ENCODE peak calls at places on chromosomes 11 and 22, in four cellular contexts. E is A549, D is GM12878, W is K562. Y is an unnamed sample.

GRCh38 chr11:11842426-11843008 is 745 bp downstream of the USP47 start:
- DNase-seq in D (peak), W (peak), E (peak), Y (peak)

GRCh38 chr22:24191381-24191841 is 10.1 kb downstream of the SUSD2 start:
- DNase-seq in E (no peak), D (no peak), W (no peak), Y (no peak)

GRCh38 chr11:31492320-31492913 is 17.0 kb downstream of the IMMP1L start:
- DNase-seq in E (no peak), D (no peak), W (no peak), Y (no peak)

GRCh38 chr22:39994046-39994565 is 648 bp upstream of the FAM83F start:
- DNase-seq in W (peak), E (no peak), D (no peak), Y (no peak)

GRCh38 chr22:49543876-49544275 is 283.8 kb downstream of the BRD1 start:
- DNase-seq in D (no peak), E (no peak), W (no peak), Y (no peak)

GRCh38 chr22:18060646-18061620 is 16.9 kb upstream of the PEX26 start:
- DNase-seq in W (no peak), D (no peak), E (peak), Y (no peak)

GRCh38 chr11:17600316-17601205 is 53.5 kb downstream of the OTOG start:
- DNase-seq in W (no peak), E (no peak), D (no peak), Y (no peak)

GRCh38 chr11:24391165-24391564 is 105.7 kb upstream of the LUZP2 start:
- DNase-seq in D (no peak), W (no peak), E (no peak), Y (peak)

GRCh38 chr11:95671768-95672167 is 117.8 kb downstream of the FAM76B start:
- DNase-seq in D (no peak), W (no peak), E (no peak), Y (no peak)

GRCh38 chr11:118007040-118007439 is 20.8 kb downstream of the IL10RA start:
- DNase-seq in D (no peak), E (no peak), W (peak), Y (no peak)

GRCh38 chr11:129283141-129283540 is 91.0 kb upstream of the ARHGAP32 start:
- DNase-seq in D (no peak), E (no peak), W (no peak), Y (no peak)

GRCh38 chr11:7664867-7665266 is 8.4 kb downstream of the CYB5R2 start:
- DNase-seq in W (no peak), D (no peak), E (no peak), Y (no peak)

GRCh38 chr11:28481673-28482480 is 373.7 kb downstream of the METTL15 start:
- DNase-seq in D (no peak), E (no peak), W (no peak), Y (no peak)

GRCh38 chr22:30823015-30823370 is 128.3 kb downstream of the OSBP2 start:
- DNase-seq in E (no peak), W (peak), D (no peak), Y (no peak)

GRCh38 chr11:95849087-95849825 is 59.0 kb downstream of the CEP57 start:
- DNase-seq in E (peak), D (no peak), W (peak), Y (peak)

GRCh38 chr11:112113539-112114457 is 27.1 kb downstream of the SDHD start:
- DNase-seq in W (peak), D (no peak), E (peak), Y (peak)

GRCh38 chr22:38901111-38901641 is 29.2 kb upstream of the CBX6 start:
- DNase-seq in W (no peak), D (no peak), E (no peak), Y (peak)

GRCh38 chr22:48832592-48832991 is 995.1 kb downstream of the BRD1 start:
- DNase-seq in E (no peak), D (no peak), W (no peak), Y (peak)

GRCh38 chr11:74546752-74547151 is 45.6 kb upstream of the POLD3 start:
- DNase-seq in W (no peak), D (no peak), E (no peak), Y (no peak)

GRCh38 chr11:94734563-94735275 is 33.4 kb upstream of the AMOTL1 start:
- DNase-seq in E (no peak), D (no peak), W (no peak), Y (peak)

GRCh38 chr22:17501679-17502285 is 61.5 kb upstream of the SLC25A18 start:
- DNase-seq in D (peak), W (peak), E (peak), Y (peak)

GRCh38 chr11:23124249-23124648 is 264.0 kb upstream of the CCDC179 start:
- DNase-seq in D (no peak), E (no peak), W (no peak), Y (no peak)

GRCh38 chr11:115222218-115222862 is 281.9 kb downstream of the CADM1 start:
- DNase-seq in E (peak), D (peak), W (peak), Y (peak)

GRCh38 chr11:114738954-114739353 is 60.6 kb downstream of the NXPE2 start:
- DNase-seq in W (peak), E (peak), D (no peak), Y (peak)

GRCh38 chr11:12474871-12475270 is 97.5 kb downstream of the PARVA start:
- DNase-seq in D (no peak), E (no peak), W (no peak), Y (no peak)

GRCh38 chr11:71433648-71434450 is 14.3 kb downstream of the DHCR7 start:
- DNase-seq in D (no peak), E (no peak), W (peak), Y (peak)

GRCh38 chr11:45475135-45475534 is 189.0 kb upstream of the SYT13 start:
- DNase-seq in D (no peak), E (no peak), W (no peak), Y (no peak)

GRCh38 chr22:20970939-20971657 is 4.0 kb downstream of the AIFM3 start:
- DNase-seq in D (no peak), E (no peak), W (no peak), Y (no peak)

GRCh38 chr22:44098021-44098739 is 74.1 kb downstream of the PARVB start:
- DNase-seq in E (no peak), D (no peak), W (no peak), Y (no peak)

GRCh38 chr22:36922752-36923457 is 9.5 kb downstream of the CSF2RB start:
- DNase-seq in E (no peak), W (no peak), D (no peak), Y (no peak)

GRCh38 chr22:36923458-36923784 is 10.0 kb downstream of the CSF2RB start:
- DNase-seq in E (no peak), D (no peak), W (no peak), Y (peak)

GRCh38 chr22:36924151-36924698 is 10.8 kb downstream of the CSF2RB start:
- DNase-seq in W (no peak), E (no peak), D (no peak), Y (no peak)

GRCh38 chr22:36922097-36922608 is 8.7 kb downstream of the CSF2RB start:
- DNase-seq in W (no peak), E (no peak), D (no peak), Y (no peak)

GRCh38 chr22:36921309-36922096 is 8.1 kb downstream of the CSF2RB start:
- DNase-seq in D (peak), W (no peak), E (no peak), Y (peak)
- TF ChIP-seq POLR2A in D (no peak), W (no peak), E (no peak), Y (no peak)

GRCh38 chr11:72460091-72460647 is 25.8 kb upstream of the CLPB start:
- DNase-seq in D (no peak), W (no peak), E (no peak), Y (no peak)

GRCh38 chr11:72451836-72452376 is 17.6 kb upstream of the CLPB start:
- DNase-seq in D (no peak), W (no peak), E (no peak), Y (no peak)

GRCh38 chr11:72456651-72457050 is 22.3 kb upstream of the CLPB start:
- DNase-seq in E (no peak), D (no peak), W (no peak), Y (no peak)

GRCh38 chr11:72454791-72455190 is 20.5 kb upstream of the CLPB start:
- DNase-seq in D (no peak), E (no peak), W (peak), Y (no peak)
- TF ChIP-seq CTCF in D (no peak), E (peak), W (peak), Y (peak)

GRCh38 chr11:70399681-70400112 is 1.4 kb downstream of the CTTN start:
- DNase-seq in W (peak), E (peak), D (no peak), Y (peak)
- TF ChIP-seq MYC in W (no peak), E (peak), D (no peak), Y (peak)

GRCh38 chr11:1054143-1055108 is 17.9 kb upstream of the MUC6 start:
- DNase-seq in E (no peak), W (no peak), D (no peak), Y (no peak)
- TF ChIP-seq POLR2A in E (no peak), W (no peak), D (no peak), Y (no peak)

GRCh38 chr22:46296257-46297150 is at the start of gene GTSE1:
- DNase-seq in W (peak), D (peak), E (peak), Y (peak)
- TF ChIP-seq CTCF in W (peak), D (peak), E (no peak), Y (no peak)

DNA sequence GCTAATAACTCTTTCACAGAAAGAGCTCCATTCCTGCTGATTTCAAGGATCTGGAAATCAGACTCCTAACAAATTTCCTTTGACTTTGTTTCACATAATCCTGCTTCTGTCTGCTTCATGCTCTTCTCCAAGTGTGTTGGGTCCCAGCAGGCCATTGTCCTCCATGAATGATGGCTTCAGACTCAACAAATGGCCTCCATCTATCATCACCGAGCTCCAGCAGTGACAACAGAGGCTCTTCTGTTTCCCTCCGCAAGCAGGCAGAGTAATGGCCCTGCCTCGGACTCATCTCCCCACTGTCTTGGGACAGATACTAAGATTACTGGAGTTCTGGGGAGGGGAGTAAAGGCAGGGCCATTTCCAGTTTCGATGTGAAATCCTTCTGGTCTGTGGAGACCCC is 127.3 kb downstream of the TENM4 start:
- DNase-seq in D (no peak), E (no peak), W (no peak), Y (no peak)
- TF ChIP-seq MYC in D (no peak), E (no peak), W (no peak), Y (no peak)

DNA sequence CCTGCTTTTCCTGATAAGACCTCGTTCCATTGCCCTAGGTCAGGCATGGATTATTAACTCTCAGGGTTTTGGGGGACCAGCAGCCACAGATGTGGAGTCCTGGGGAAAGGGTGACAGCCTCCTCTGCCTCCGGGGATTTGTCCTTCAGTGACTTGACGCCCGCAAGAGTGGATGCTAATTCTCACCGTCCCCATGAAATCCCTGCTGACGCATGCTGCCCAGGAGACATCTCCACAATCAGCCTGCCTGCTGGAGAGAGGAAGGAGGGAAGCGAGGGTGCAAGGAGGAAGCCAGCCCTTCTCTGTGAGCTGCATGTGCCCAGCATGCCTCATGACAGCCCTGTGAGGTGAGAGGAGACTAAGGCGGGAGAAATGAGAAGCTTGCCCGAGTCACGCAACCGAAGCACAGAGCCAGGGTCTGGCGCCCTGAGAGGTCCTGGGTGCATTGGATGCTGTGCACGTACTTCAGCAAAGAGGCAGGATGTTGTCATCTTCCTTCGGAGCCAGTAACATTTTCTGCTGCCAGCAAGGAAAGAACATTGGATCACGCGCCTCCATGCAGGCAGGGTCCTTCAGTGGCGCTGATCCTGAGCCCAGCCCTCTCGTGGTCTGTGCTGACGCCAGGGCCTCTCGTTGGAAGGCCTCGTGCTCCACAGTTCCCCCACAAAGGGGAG is 27.3 kb upstream of the KRTAP5-6 start:
- DNase-seq in E (no peak), W (no peak), D (no peak), Y (no peak)
- TF ChIP-seq POLR2A in E (no peak), W (no peak), D (no peak), Y (no peak)

Y was measured in NB4.